ENCODE peak calls at places on chromosomes 1 and 21, in five cellular contexts. Q is HCT116, B is colonic mucosa, Y is A549, L is GM23248. J is an unnamed sample. For H3K9me3, the result is how much of the 10 kb centered on the place peaks cover.

GRCh38 chr1:176029609-176030008 is 177.5 kb downstream of the COP1 start:
- DNase-seq in L (no peak), B (no peak), Y (no peak), Q (no peak), J (no peak)

GRCh38 chr1:28510350-28511223 is 4.7 kb downstream of the RCC1 start:
- DNase-seq in Q (no peak), B (no peak), L (peak), Y (peak), J (no peak)

GRCh38 chr1:42177551-42177981 is 13.0 kb upstream of the GUCA2A start:
- DNase-seq in Q (no peak), L (peak), Y (no peak), B (peak), J (no peak)

GRCh38 chr1:210440081-210440480 is 111.4 kb downstream of the HHAT start:
- DNase-seq in B (no peak), L (no peak), Q (no peak), Y (no peak), J (no peak)

GRCh38 chr1:224828691-224829090 is 100.8 kb upstream of the DNAH14 start:
- DNase-seq in Q (no peak), B (no peak), L (peak), Y (no peak), J (no peak)

GRCh38 chr1:39272027-39272790 is 67.7 kb downstream of the MACF1 start:
- DNase-seq in Y (no peak), Q (no peak), L (no peak), B (no peak), J (no peak)

GRCh38 chr1:178344513-178345077 is 152.2 kb downstream of the CLEC20A start:
- DNase-seq in B (peak), L (peak), Q (peak), Y (peak), J (peak)

GRCh38 chr1:93344484-93344883 is 1.2 kb upstream of the DR1 start:
- DNase-seq in L (no peak), Q (no peak), Y (no peak), B (no peak), J (no peak)

GRCh38 chr1:155646307-155646706 is 36.3 kb downstream of the MSTO1 start:
- DNase-seq in B (no peak), L (peak), Y (no peak), Q (no peak), J (no peak)

GRCh38 chr1:155645648-155646047 is 35.6 kb downstream of the MSTO1 start:
- DNase-seq in L (peak), B (no peak), Q (no peak), Y (no peak), J (no peak)

GRCh38 chr1:155648207-155649147 is 38.5 kb downstream of the MSTO1 start:
- DNase-seq in B (peak), Y (peak), L (peak), Q (peak), J (peak)

GRCh38 chr1:155643230-155643629 is 33.2 kb downstream of the MSTO1 start:
- DNase-seq in Q (no peak), Y (no peak), B (no peak), L (no peak), J (no peak)

GRCh38 chr1:155645024-155645423 is 35.0 kb downstream of the MSTO1 start:
- DNase-seq in L (peak), B (no peak), Y (no peak), Q (no peak), J (no peak)
- H3K9me3 ChIP-seq in L (under half), B (under half), Y (under half), Q (under half), J (under half)

DNA sequence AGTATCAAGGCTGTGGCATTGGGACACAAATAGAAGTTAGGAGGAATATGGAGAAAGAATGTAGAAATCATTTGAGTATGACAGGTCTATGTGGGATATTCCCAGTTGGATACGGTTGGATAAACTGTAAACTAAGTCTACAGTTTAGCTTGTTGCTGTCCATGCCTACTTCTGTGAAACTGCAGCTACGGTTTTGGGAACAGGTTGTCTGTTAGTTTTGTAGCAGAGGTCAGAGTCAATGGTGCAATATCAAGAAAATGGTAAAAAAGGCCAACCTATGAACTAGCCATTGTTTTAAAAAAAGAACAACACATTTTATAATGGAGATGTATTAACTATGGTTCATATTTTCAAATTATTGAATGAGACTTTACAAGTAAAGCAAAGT is 23.8 kb downstream of the BACH1 start:
- DNase-seq in Q (no peak), B (no peak), Y (no peak), L (no peak), J (no peak)
- H3K9me3 ChIP-seq in Q (under half), B (under half), Y (under half), L (under half), J (under half)

DNA sequence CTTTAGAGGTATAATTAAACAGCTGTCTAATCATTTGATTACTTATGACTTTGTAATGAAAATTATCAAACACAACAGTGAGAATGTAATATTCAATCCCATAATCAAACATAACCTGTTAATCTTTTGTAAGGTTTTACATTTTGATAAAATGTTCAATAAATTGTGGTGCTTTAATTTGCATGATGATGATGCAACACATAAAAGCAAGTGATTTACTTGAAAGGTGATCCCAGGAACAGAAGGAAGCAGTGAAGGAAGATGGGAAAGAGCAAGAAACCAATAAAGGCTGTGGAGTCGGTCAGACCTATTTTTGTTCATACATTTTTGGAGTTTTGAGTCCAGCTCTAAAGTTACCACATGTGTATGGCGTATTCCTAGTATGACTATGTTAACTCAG is 29.6 kb downstream of the ZNF695 start:
- DNase-seq in Q (no peak), L (no peak), Y (no peak), B (no peak), J (no peak)
- H3K9me3 ChIP-seq in Q (under half), L (under half), Y (half or more), B (under half), J (under half)

DNA sequence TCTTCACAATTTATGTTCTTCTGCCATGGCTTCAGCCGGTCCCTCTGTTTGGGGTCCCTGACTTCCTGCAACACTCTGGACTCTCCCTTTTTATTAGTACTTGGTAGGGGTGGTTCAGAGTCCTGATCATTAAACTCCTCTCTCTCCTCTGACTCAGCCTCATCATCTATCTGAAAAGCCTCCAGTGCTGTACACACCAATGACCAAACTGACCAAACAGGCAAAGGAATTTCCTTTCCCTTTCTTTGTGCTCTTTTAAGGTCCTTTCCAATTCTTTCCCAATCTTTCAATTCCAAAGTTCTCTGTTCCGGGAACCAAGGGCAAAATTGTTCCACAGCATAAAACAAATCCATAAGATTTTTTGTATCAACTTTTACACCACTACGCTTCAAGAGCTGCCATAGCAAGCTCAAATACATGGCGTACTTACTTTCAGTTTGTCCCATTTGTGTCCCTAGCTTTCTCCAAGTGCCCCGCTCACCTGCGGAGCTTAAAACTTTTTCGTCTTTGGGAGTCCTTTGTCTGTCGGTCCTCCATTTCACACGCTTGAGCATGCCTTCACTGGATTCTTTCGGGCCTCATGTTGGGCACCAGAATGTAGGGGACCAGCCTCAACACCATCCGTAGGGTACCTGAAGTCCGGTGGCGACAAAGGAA is 9.6 kb downstream of the DAP3 start:
- DNase-seq in B (no peak), L (peak), Y (no peak), Q (no peak), J (no peak)
- H3K9me3 ChIP-seq in B (under half), L (under half), Y (under half), Q (under half), J (under half)

GRCh38 chr21:45964649-45965048 is 16.9 kb upstream of the COL6A1 start:
- DNase-seq in Q (no peak), Y (no peak), L (no peak), B (no peak), J (no peak)
- H3K9me3 ChIP-seq in Q (under half), Y (under half), L (under half), B (under half), J (under half)

DNA sequence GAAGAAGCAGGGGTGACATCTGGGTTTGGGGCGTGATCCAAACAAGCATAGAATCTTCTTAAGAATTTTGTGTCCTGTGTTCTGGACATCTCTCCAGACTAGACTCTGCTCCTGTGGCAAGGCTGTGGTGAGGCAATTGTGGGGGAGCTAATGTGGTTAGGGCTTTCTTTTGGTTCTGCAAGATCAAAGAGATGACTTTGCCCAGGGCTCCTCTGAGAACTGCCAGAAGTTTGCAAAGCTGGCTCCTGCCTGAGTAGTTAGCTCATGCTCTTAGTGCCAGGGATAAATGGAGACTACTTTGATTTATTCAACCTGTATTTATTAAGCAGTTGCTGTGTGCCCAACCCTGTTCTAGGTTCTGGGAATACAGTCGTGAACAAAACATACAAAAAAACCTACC is 34.0 kb upstream of the CRNN start:
- DNase-seq in Y (no peak), B (no peak), Q (no peak), L (peak), J (no peak)
- H3K9me3 ChIP-seq in Y (under half), B (under half), Q (under half), L (under half), J (under half)

J was measured in SJSA1.